ENCODE peak calls at places on chromosomes 12 and 14, in six cellular contexts. O is RPMI8226; H is T-cell; M is astrocyte of the spinal cord; V is AG08396; A is central memory CD4-positive, alpha-beta T cell. G is an unnamed sample.

GRCh38 chr14:61973981-61974380 is 211.8 kb downstream of the SNAPC1 start:
- DNase-seq in O (no peak), H (no peak), M (peak; percentile 71), V (peak; percentile 24), A (no peak), G (no peak)

GRCh38 chr14:53355581-53356112 is 202.5 kb upstream of the DDHD1 start:
- DNase-seq in O (no peak), H (no peak), M (peak; percentile 96), V (peak; percentile 38), A (no peak), G (peak; percentile 23)

GRCh38 chr12:69099201-69099837 is 140.1 kb upstream of the CPSF6 start:
- DNase-seq in O (no peak), H (no peak), M (peak; percentile 5), V (no peak), A (no peak), G (no peak)

GRCh38 chr12:117836476-117836875 is 132.3 kb downstream of the KSR2 start:
- DNase-seq in O (no peak), H (no peak), M (no peak), V (no peak), A (no peak), G (no peak)

GRCh38 chr12:115922952-115923564 is 354.4 kb downstream of the MED13L start:
- DNase-seq in O (peak; percentile 69), H (no peak), M (peak; percentile 7), V (no peak), A (no peak), G (peak; percentile 38)

GRCh38 chr14:105600939-105601359 is 74.6 kb downstream of the TMEM121 start:
- DNase-seq in O (no peak), H (no peak), M (no peak), V (no peak), A (no peak), G (no peak)

GRCh38 chr14:32319368-32320049 is 9.6 kb upstream of the AKAP6 start:
- DNase-seq in O (no peak), H (no peak), M (no peak), V (no peak), A (no peak), G (no peak)

GRCh38 chr12:126708492-126708896 is 1558.5 kb upstream of the TMEM132C start:
- DNase-seq in O (peak; percentile 10), H (no peak), M (peak; percentile 83), V (no peak), A (no peak), G (no peak)

GRCh38 chr12:26378721-26379120 is 183.3 kb downstream of the SSPN start:
- DNase-seq in O (no peak), H (no peak), M (no peak), V (no peak), A (no peak), G (no peak)

GRCh38 chr14:102910442-102910841 is 12.0 kb upstream of the AMN start:
- DNase-seq in O (no peak), H (no peak), M (no peak), V (no peak), A (no peak), G (no peak)

GRCh38 chr12:6332459-6332858 is 9.4 kb downstream of the TNFRSF1A start:
- DNase-seq in O (no peak), H (no peak), M (peak; percentile 74), V (no peak), A (no peak), G (no peak)

GRCh38 chr14:72519543-72519942 is 374.4 kb downstream of the DPF3 start:
- DNase-seq in O (no peak), H (no peak), M (no peak), V (no peak), A (no peak), G (no peak)

GRCh38 chr12:111222027-111222414 is 146.9 kb downstream of the PHETA1 start:
- DNase-seq in O (no peak), H (no peak), M (no peak), V (no peak), A (no peak), G (no peak)

GRCh38 chr12:80632835-80633234 is 74.6 kb upstream of the MYF6 start:
- DNase-seq in O (peak; percentile 23), H (no peak), M (peak; percentile 9), V (no peak), A (no peak), G (no peak)

GRCh38 chr12:120438495-120439198 is 734 bp downstream of the COX6A1 start:
- DNase-seq in O (no peak), H (no peak), M (no peak), V (no peak), A (no peak), G (no peak)

GRCh38 chr14:20489093-20489994 is 16.0 kb upstream of the RNASE10 start:
- DNase-seq in O (no peak), H (peak; percentile 30), M (peak; percentile 17), V (no peak), A (peak; percentile 9), G (peak; percentile 76)

GRCh38 chr12:93785262-93786010 is 108.3 kb downstream of the CRADD start:
- DNase-seq in O (no peak), H (no peak), M (peak; percentile 95), V (peak; percentile 71), A (peak; percentile 41), G (no peak)

GRCh38 chr14:95255487-95255886 is 64.2 kb downstream of the CLMN start:
- DNase-seq in O (peak; percentile 41), H (no peak), M (peak; percentile 69), V (no peak), A (no peak), G (no peak)

GRCh38 chr14:69561893-69562292 is 12.8 kb downstream of the CCDC177 start:
- DNase-seq in O (no peak), H (no peak), M (no peak), V (no peak), A (no peak), G (no peak)

GRCh38 chr12:11759894-11760293 is 110.4 kb downstream of the ETV6 start:
- DNase-seq in O (no peak), H (no peak), M (no peak), V (no peak), A (no peak), G (no peak)

GRCh38 chr14:95156153-95156764 is 1.1 kb downstream of the DICER1 start:
- DNase-seq in O (peak; percentile 23), H (no peak), M (peak; percentile 28), V (peak; percentile 16), A (no peak), G (no peak)

GRCh38 chr12:124332900-124333299 is 38.0 kb downstream of the RFLNA start:
- DNase-seq in O (no peak), H (no peak), M (no peak), V (no peak), A (no peak), G (no peak)

GRCh38 chr14:25095784-25096390 is 45.9 kb upstream of the STXBP6 start:
- DNase-seq in O (no peak), H (no peak), M (no peak), V (no peak), A (no peak), G (peak; percentile 5)

GRCh38 chr14:52235866-52236510 is 31.5 kb upstream of the PTGDR start:
- DNase-seq in O (no peak), H (no peak), M (no peak), V (no peak), A (no peak), G (no peak)

GRCh38 chr14:50060871-50061663 is 55.3 kb downstream of the VCPKMT start:
- DNase-seq in O (no peak), H (no peak), M (peak; percentile 95), V (peak; percentile 89), A (peak; percentile 25), G (peak; percentile 59)